ENCODE peak calls at places on chromosomes 3 and 15, in four cellular contexts. R is HepG2, T is HCT116, B is K562. A is an unnamed sample.

GRCh38 chr3:124300416-124300815 is 308.5 kb upstream of the ROPN1 start:
- DNase-seq in R (no peak), T (no peak), B (no peak), A (no peak)

GRCh38 chr15:82046668-82047492 is 1.1 kb upstream of the MEX3B start:
- DNase-seq in R (peak), T (peak), B (peak), A (peak)

GRCh38 chr3:40465111-40465407 is 7.9 kb downstream of the RPL14 start:
- DNase-seq in T (no peak), R (no peak), B (no peak), A (no peak)

GRCh38 chr3:104629038-104629437 is 737.7 kb upstream of the ALCAM start:
- DNase-seq in T (peak), B (no peak), R (no peak), A (no peak)

GRCh38 chr3:99647081-99647480 is 8.7 kb downstream of the COL8A1 start:
- DNase-seq in B (no peak), R (no peak), T (no peak), A (no peak)

GRCh38 chr15:35281515-35281914 is 196.4 kb upstream of the NANOGP8 start:
- DNase-seq in R (no peak), T (peak), B (no peak), A (no peak)

GRCh38 chr15:85401108-85401765 is 20.8 kb downstream of the AKAP13 start:
- DNase-seq in B (no peak), R (no peak), T (no peak), A (no peak)

GRCh38 chr3:100891827-100892226 is 101.4 kb downstream of the ABI3BP start:
- DNase-seq in T (no peak), R (no peak), B (no peak), A (no peak)

GRCh38 chr3:157447026-157447694 is 10.5 kb downstream of the PTX3 start:
- DNase-seq in T (peak), B (no peak), R (no peak), A (no peak)

GRCh38 chr15:55007561-55007960 is 189.2 kb downstream of the RSL24D1 start:
- DNase-seq in B (no peak), T (no peak), R (no peak), A (no peak)

GRCh38 chr3:165519687-165520086 is 317.5 kb downstream of the BCHE start:
- DNase-seq in T (no peak), R (no peak), B (no peak), A (no peak)

GRCh38 chr3:32423534-32423933 is 31.9 kb downstream of the CMTM7 start:
- DNase-seq in B (no peak), T (no peak), R (no peak), A (no peak)

GRCh38 chr15:43204016-43204901 is 16.6 kb downstream of the EPB42 start:
- DNase-seq in B (peak), T (peak), R (peak), A (no peak)

GRCh38 chr15:92958105-92958504 is 58.0 kb downstream of the CHD2 start:
- DNase-seq in B (no peak), T (no peak), R (no peak), A (no peak)

DNA sequence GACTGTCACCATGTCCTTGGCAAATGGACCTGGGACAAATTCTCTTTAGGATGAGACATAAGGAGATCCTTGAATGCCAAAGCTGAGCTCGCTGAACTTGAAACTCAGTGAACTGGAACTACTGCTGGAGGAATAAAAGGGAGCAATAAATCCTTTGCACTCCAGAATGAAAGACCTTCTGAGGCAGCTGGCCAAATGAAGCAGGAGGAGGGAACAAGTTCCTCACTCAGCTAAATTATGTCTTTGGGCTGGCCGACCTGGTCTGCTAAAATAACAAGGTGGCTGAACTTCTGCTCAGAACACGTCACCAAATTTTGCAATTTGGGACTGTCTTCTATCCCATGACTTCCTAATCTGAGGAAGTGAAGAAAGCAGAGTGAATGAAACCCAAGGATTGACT is 314.7 kb downstream of the LPP start:
- DNase-seq in T (no peak), B (no peak), R (no peak), A (no peak)
- TF ChIP-seq TCF7L2 in T (no peak), B (no peak), R (no peak), A (no peak)

GRCh38 chr3:60812544-60812943 is 438.7 kb downstream of the FHIT start:
- DNase-seq in B (no peak), T (no peak), R (no peak), A (no peak)

GRCh38 chr3:60810876-60811275 is 440.4 kb downstream of the FHIT start:
- DNase-seq in R (no peak), T (no peak), B (no peak), A (no peak)

GRCh38 chr3:60809857-60810256 is 441.4 kb downstream of the FHIT start:
- DNase-seq in R (peak), B (no peak), T (no peak), A (no peak)
- TF ChIP-seq TCF7L2 in R (no peak), B (no peak), T (no peak), A (no peak)

GRCh38 chr15:79682851-79683288 is 213.9 kb downstream of the MTHFS start:
- DNase-seq in R (no peak), B (no peak), T (no peak), A (no peak)
- TF ChIP-seq TCF7L2 in R (no peak), B (no peak), T (no peak), A (no peak)

GRCh38 chr3:55307622-55308021 is 179.5 kb downstream of the WNT5A start:
- DNase-seq in B (no peak), R (no peak), T (no peak), A (no peak)
- TF ChIP-seq TCF7L2 in B (no peak), R (no peak), T (no peak), A (no peak)

DNA sequence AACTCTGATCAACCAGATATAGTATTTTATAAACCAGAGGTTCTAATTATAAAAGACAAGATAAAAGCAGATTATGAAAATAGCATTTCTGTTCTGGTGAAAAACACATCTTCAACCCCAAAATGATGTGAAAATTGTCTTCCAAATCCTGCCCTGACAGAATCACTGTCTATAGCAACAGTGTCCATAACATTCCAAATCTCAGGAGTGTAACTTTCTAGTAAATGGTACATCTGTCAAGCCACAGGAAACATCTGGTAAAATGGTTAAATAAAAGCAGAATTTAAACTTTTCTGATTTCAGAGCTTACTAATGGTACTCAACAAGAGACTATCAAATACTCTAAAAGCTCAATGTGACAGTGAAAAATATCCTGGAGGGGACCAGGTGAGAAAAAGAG is 60.5 kb downstream of the VGLL4 start:
- DNase-seq in T (no peak), B (no peak), R (no peak), A (no peak)
- TF ChIP-seq TCF7L2 in T (no peak), B (no peak), R (no peak), A (no peak)

GRCh38 chr3:129503387-129504010 is 24.9 kb upstream of the RHO start:
- DNase-seq in B (no peak), R (no peak), T (no peak), A (no peak)

GRCh38 chr3:129504471-129505100 is 23.9 kb upstream of the RHO start:
- DNase-seq in B (no peak), T (no peak), R (no peak), A (no peak)

GRCh38 chr3:129505341-129505740 is 23.1 kb upstream of the RHO start:
- DNase-seq in T (no peak), B (no peak), R (no peak), A (no peak)

GRCh38 chr3:129507181-129507831 is 21.1 kb upstream of the RHO start:
- DNase-seq in T (no peak), R (no peak), B (no peak), A (no peak)

GRCh38 chr3:129506272-129506742 is 22.1 kb upstream of the RHO start:
- DNase-seq in R (no peak), B (no peak), T (no peak), A (no peak)
- TF ChIP-seq TCF7L2 in R (no peak), B (no peak), T (no peak), A (no peak)

DNA sequence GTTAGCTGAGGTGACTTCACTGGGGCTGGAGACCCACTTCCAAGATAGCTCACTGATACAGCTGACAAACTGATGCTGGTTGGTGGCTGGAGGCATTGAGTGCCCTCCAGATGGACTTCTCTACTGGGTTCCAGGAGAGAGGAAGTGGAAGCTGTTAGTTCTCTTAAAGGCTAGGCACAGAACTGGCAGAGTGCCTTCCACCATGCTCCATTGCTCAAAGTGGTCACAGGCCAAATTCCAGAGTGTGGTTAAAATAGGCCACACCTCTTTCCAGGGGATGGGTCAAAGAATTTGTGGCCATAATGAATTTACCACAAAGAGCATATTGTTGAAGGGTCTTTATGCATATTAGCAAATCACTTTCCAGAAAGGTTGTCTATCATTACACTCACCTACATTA is 74.2 kb downstream of the NMD3 start:
- DNase-seq in R (peak), B (no peak), T (no peak), A (no peak)
- TF ChIP-seq TCF7L2 in R (no peak), B (no peak), T (no peak), A (no peak)

A was measured in Panc1.